ENCODE peak calls at places on chromosomes 4 and X, in eight cellular contexts. One of them, this sample, is unnamed.

GRCh38 chrX:111442791-111443190 is 30.8 kb upstream of the DCX start:
- DNase-seq in mucosa of gallbladder: no peak
- DNase-seq in hepatocyte: no peak
- DNase-seq in foreskin fibroblast: no peak
- DNase-seq in activated T-cell treated with anti-CD3 and anti-CD28 coated beads, Interleukin-2, amount 50 U/mL, for 1 hour: no peak
- DNase-seq in HT1080: no peak
- DNase-seq in NCI-H748 treated with DMSO at 0.1 percent for 48 hours: no peak
- DNase-seq in retinal pigment epithelial cell: no peak
- DNase-seq in this sample: no peak

GRCh38 chr4:73859614-73860088 is 6.6 kb downstream of the PF4V1 start:
- DNase-seq in mucosa of gallbladder: no peak
- DNase-seq in hepatocyte: no peak
- DNase-seq in foreskin fibroblast: no peak
- DNase-seq in activated T-cell treated with anti-CD3 and anti-CD28 coated beads, Interleukin-2, amount 50 U/mL, for 1 hour: no peak
- DNase-seq in HT1080: no peak
- DNase-seq in NCI-H748 treated with DMSO at 0.1 percent for 48 hours: no peak
- DNase-seq in retinal pigment epithelial cell: no peak
- DNase-seq in this sample: peak; percentile 14

GRCh38 chrX:100424012-100424411 is 13.9 kb upstream of the PCDH19 start:
- DNase-seq in mucosa of gallbladder: no peak
- DNase-seq in hepatocyte: no peak
- DNase-seq in foreskin fibroblast: no peak
- DNase-seq in activated T-cell treated with anti-CD3 and anti-CD28 coated beads, Interleukin-2, amount 50 U/mL, for 1 hour: no peak
- DNase-seq in HT1080: no peak
- DNase-seq in NCI-H748 treated with DMSO at 0.1 percent for 48 hours: no peak
- DNase-seq in retinal pigment epithelial cell: no peak
- DNase-seq in this sample: no peak

GRCh38 chrX:15277594-15277993 is 7.7 kb upstream of the ASB9 start:
- DNase-seq in mucosa of gallbladder: no peak
- DNase-seq in hepatocyte: no peak
- DNase-seq in foreskin fibroblast: no peak
- DNase-seq in activated T-cell treated with anti-CD3 and anti-CD28 coated beads, Interleukin-2, amount 50 U/mL, for 1 hour: no peak
- DNase-seq in HT1080: no peak
- DNase-seq in NCI-H748 treated with DMSO at 0.1 percent for 48 hours: no peak
- DNase-seq in retinal pigment epithelial cell: no peak
- DNase-seq in this sample: no peak

GRCh38 chrX:72142094-72142843 is 10.6 kb upstream of the RTL5 start:
- DNase-seq in mucosa of gallbladder: no peak
- DNase-seq in hepatocyte: peak; percentile 26
- DNase-seq in foreskin fibroblast: no peak
- DNase-seq in activated T-cell treated with anti-CD3 and anti-CD28 coated beads, Interleukin-2, amount 50 U/mL, for 1 hour: no peak
- DNase-seq in HT1080: no peak
- DNase-seq in NCI-H748 treated with DMSO at 0.1 percent for 48 hours: peak; percentile 79
- DNase-seq in retinal pigment epithelial cell: no peak
- DNase-seq in this sample: no peak

GRCh38 chr4:89254847-89255246 is 52.8 kb downstream of the GPRIN3 start:
- DNase-seq in mucosa of gallbladder: peak; percentile 30
- DNase-seq in hepatocyte: peak; percentile 45
- DNase-seq in foreskin fibroblast: peak; percentile 1
- DNase-seq in activated T-cell treated with anti-CD3 and anti-CD28 coated beads, Interleukin-2, amount 50 U/mL, for 1 hour: peak; percentile 55
- DNase-seq in HT1080: peak; percentile 2
- DNase-seq in NCI-H748 treated with DMSO at 0.1 percent for 48 hours: no peak
- DNase-seq in retinal pigment epithelial cell: no peak
- DNase-seq in this sample: no peak

GRCh38 chrX:136711147-136711546 is 63.2 kb downstream of the CD40LG start:
- DNase-seq in mucosa of gallbladder: no peak
- DNase-seq in hepatocyte: peak; percentile 26
- DNase-seq in foreskin fibroblast: no peak
- DNase-seq in activated T-cell treated with anti-CD3 and anti-CD28 coated beads, Interleukin-2, amount 50 U/mL, for 1 hour: no peak
- DNase-seq in HT1080: peak; percentile 50
- DNase-seq in NCI-H748 treated with DMSO at 0.1 percent for 48 hours: no peak
- DNase-seq in retinal pigment epithelial cell: no peak
- DNase-seq in this sample: peak; percentile 21

GRCh38 chrX:10235851-10236250 is 79.1 kb downstream of the CLCN4 start:
- DNase-seq in mucosa of gallbladder: no peak
- DNase-seq in hepatocyte: no peak
- DNase-seq in foreskin fibroblast: peak; percentile 38
- DNase-seq in activated T-cell treated with anti-CD3 and anti-CD28 coated beads, Interleukin-2, amount 50 U/mL, for 1 hour: no peak
- DNase-seq in HT1080: peak; percentile 48
- DNase-seq in NCI-H748 treated with DMSO at 0.1 percent for 48 hours: no peak
- DNase-seq in retinal pigment epithelial cell: peak; percentile 41
- DNase-seq in this sample: peak; percentile 12

GRCh38 chr4:66911898-66912297 is 633.4 kb downstream of the CENPC start:
- DNase-seq in mucosa of gallbladder: no peak
- DNase-seq in hepatocyte: no peak
- DNase-seq in foreskin fibroblast: no peak
- DNase-seq in activated T-cell treated with anti-CD3 and anti-CD28 coated beads, Interleukin-2, amount 50 U/mL, for 1 hour: no peak
- DNase-seq in HT1080: peak; percentile 62
- DNase-seq in NCI-H748 treated with DMSO at 0.1 percent for 48 hours: no peak
- DNase-seq in retinal pigment epithelial cell: peak; percentile 45
- DNase-seq in this sample: peak; percentile 53

GRCh38 chr4:122635205-122635604 is 14.3 kb upstream of the IL21 start:
- DNase-seq in mucosa of gallbladder: no peak
- DNase-seq in hepatocyte: no peak
- DNase-seq in foreskin fibroblast: no peak
- DNase-seq in activated T-cell treated with anti-CD3 and anti-CD28 coated beads, Interleukin-2, amount 50 U/mL, for 1 hour: no peak
- DNase-seq in HT1080: peak; percentile 4
- DNase-seq in NCI-H748 treated with DMSO at 0.1 percent for 48 hours: no peak
- DNase-seq in retinal pigment epithelial cell: no peak
- DNase-seq in this sample: no peak

GRCh38 chrX:56797966-56798711 is 69.1 kb downstream of the NBDY start:
- DNase-seq in mucosa of gallbladder: peak; percentile 9
- DNase-seq in hepatocyte: no peak
- DNase-seq in foreskin fibroblast: peak; percentile 30
- DNase-seq in activated T-cell treated with anti-CD3 and anti-CD28 coated beads, Interleukin-2, amount 50 U/mL, for 1 hour: no peak
- DNase-seq in HT1080: no peak
- DNase-seq in NCI-H748 treated with DMSO at 0.1 percent for 48 hours: no peak
- DNase-seq in retinal pigment epithelial cell: peak; percentile 11
- DNase-seq in this sample: no peak

GRCh38 chrX:97527725-97528124 is 644.0 kb downstream of the RPA4 start:
- DNase-seq in mucosa of gallbladder: no peak
- DNase-seq in hepatocyte: no peak
- DNase-seq in foreskin fibroblast: no peak
- DNase-seq in activated T-cell treated with anti-CD3 and anti-CD28 coated beads, Interleukin-2, amount 50 U/mL, for 1 hour: no peak
- DNase-seq in HT1080: no peak
- DNase-seq in NCI-H748 treated with DMSO at 0.1 percent for 48 hours: no peak
- DNase-seq in retinal pigment epithelial cell: no peak
- DNase-seq in this sample: no peak

This sample was measured in HCEC 1CT.